ENCODE peak calls at places on chromosomes 7 and 10, in seven cellular contexts. One of them, this sample, is unnamed.

GRCh38 chr10:86348321-86349210 is 18.0 kb downstream of the GRID1 start:
- DNase-seq in cardiac fibroblast: no peak
- DNase-seq in brain microvascular endothelial cell: no peak
- DNase-seq in glutamatergic neuron: peak
- DNase-seq in CD4-positive, alpha-beta T cell: no peak
- DNase-seq in nephron progenitor cell: peak
- DNase-seq in fibroblast of pulmonary artery: peak
- DNase-seq in this sample: no peak

GRCh38 chr10:10330481-10330880 is 687.2 kb upstream of the CELF2 start:
- DNase-seq in cardiac fibroblast: peak
- DNase-seq in brain microvascular endothelial cell: no peak
- DNase-seq in glutamatergic neuron: no peak
- DNase-seq in CD4-positive, alpha-beta T cell: no peak
- DNase-seq in nephron progenitor cell: no peak
- DNase-seq in fibroblast of pulmonary artery: peak
- DNase-seq in this sample: no peak

GRCh38 chr10:119313645-119314044 is 106.3 kb downstream of the GRK5 start:
- DNase-seq in cardiac fibroblast: no peak
- DNase-seq in brain microvascular endothelial cell: no peak
- DNase-seq in glutamatergic neuron: no peak
- DNase-seq in CD4-positive, alpha-beta T cell: no peak
- DNase-seq in nephron progenitor cell: no peak
- DNase-seq in fibroblast of pulmonary artery: no peak
- DNase-seq in this sample: no peak

GRCh38 chr7:613442-614140 is 93.9 kb upstream of the PDGFA start:
- DNase-seq in cardiac fibroblast: no peak
- DNase-seq in brain microvascular endothelial cell: no peak
- DNase-seq in glutamatergic neuron: peak
- DNase-seq in CD4-positive, alpha-beta T cell: no peak
- DNase-seq in nephron progenitor cell: no peak
- DNase-seq in fibroblast of pulmonary artery: no peak
- DNase-seq in this sample: no peak

GRCh38 chr7:27933691-27934565 is 194.0 kb downstream of the TAX1BP1 start:
- DNase-seq in cardiac fibroblast: peak
- DNase-seq in brain microvascular endothelial cell: no peak
- DNase-seq in glutamatergic neuron: no peak
- DNase-seq in CD4-positive, alpha-beta T cell: no peak
- DNase-seq in nephron progenitor cell: no peak
- DNase-seq in fibroblast of pulmonary artery: no peak
- DNase-seq in this sample: no peak

GRCh38 chr7:27764109-27764508 is 24.1 kb downstream of the TAX1BP1 start:
- DNase-seq in cardiac fibroblast: peak
- DNase-seq in brain microvascular endothelial cell: peak
- DNase-seq in glutamatergic neuron: no peak
- DNase-seq in CD4-positive, alpha-beta T cell: no peak
- DNase-seq in nephron progenitor cell: no peak
- DNase-seq in fibroblast of pulmonary artery: peak
- DNase-seq in this sample: no peak

GRCh38 chr10:11145498-11145855 is 127.8 kb downstream of the CELF2 start:
- DNase-seq in cardiac fibroblast: no peak
- DNase-seq in brain microvascular endothelial cell: no peak
- DNase-seq in glutamatergic neuron: no peak
- DNase-seq in CD4-positive, alpha-beta T cell: peak
- DNase-seq in nephron progenitor cell: no peak
- DNase-seq in fibroblast of pulmonary artery: peak
- DNase-seq in this sample: no peak

GRCh38 chr7:99897688-99898357 is 21.0 kb upstream of the OR2AE1 start:
- DNase-seq in cardiac fibroblast: no peak
- DNase-seq in brain microvascular endothelial cell: no peak
- DNase-seq in glutamatergic neuron: no peak
- DNase-seq in CD4-positive, alpha-beta T cell: no peak
- DNase-seq in nephron progenitor cell: no peak
- DNase-seq in fibroblast of pulmonary artery: no peak
- DNase-seq in this sample: no peak

GRCh38 chr7:34761627-34762026 is 103.6 kb downstream of the NPSR1 start:
- DNase-seq in cardiac fibroblast: peak
- DNase-seq in brain microvascular endothelial cell: no peak
- DNase-seq in glutamatergic neuron: no peak
- DNase-seq in CD4-positive, alpha-beta T cell: no peak
- DNase-seq in nephron progenitor cell: no peak
- DNase-seq in fibroblast of pulmonary artery: peak
- DNase-seq in this sample: no peak

GRCh38 chr10:80530251-80530650 is 7.5 kb upstream of the SH2D4B start:
- DNase-seq in cardiac fibroblast: peak
- DNase-seq in brain microvascular endothelial cell: peak
- DNase-seq in glutamatergic neuron: no peak
- DNase-seq in CD4-positive, alpha-beta T cell: peak
- DNase-seq in nephron progenitor cell: no peak
- DNase-seq in fibroblast of pulmonary artery: peak
- DNase-seq in this sample: no peak

GRCh38 chr10:94546616-94547175 is 1.1 kb downstream of the HELLS start:
- DNase-seq in cardiac fibroblast: peak
- DNase-seq in brain microvascular endothelial cell: no peak
- DNase-seq in glutamatergic neuron: no peak
- DNase-seq in CD4-positive, alpha-beta T cell: no peak
- DNase-seq in nephron progenitor cell: no peak
- DNase-seq in fibroblast of pulmonary artery: peak
- DNase-seq in this sample: no peak

GRCh38 chr10:119090026-119090808 is 9.6 kb upstream of the EIF3A start:
- DNase-seq in cardiac fibroblast: no peak
- DNase-seq in brain microvascular endothelial cell: no peak
- DNase-seq in glutamatergic neuron: no peak
- DNase-seq in CD4-positive, alpha-beta T cell: no peak
- DNase-seq in nephron progenitor cell: no peak
- DNase-seq in fibroblast of pulmonary artery: no peak
- DNase-seq in this sample: no peak

GRCh38 chr7:43454936-43455518 is 127.9 kb upstream of the STK17A start:
- DNase-seq in cardiac fibroblast: peak
- DNase-seq in brain microvascular endothelial cell: peak
- DNase-seq in glutamatergic neuron: no peak
- DNase-seq in CD4-positive, alpha-beta T cell: no peak
- DNase-seq in nephron progenitor cell: no peak
- DNase-seq in fibroblast of pulmonary artery: peak
- DNase-seq in this sample: no peak

GRCh38 chr7:13633857-13634256 is 355.6 kb downstream of the ETV1 start:
- DNase-seq in cardiac fibroblast: peak
- DNase-seq in brain microvascular endothelial cell: peak
- DNase-seq in glutamatergic neuron: no peak
- DNase-seq in CD4-positive, alpha-beta T cell: no peak
- DNase-seq in nephron progenitor cell: no peak
- DNase-seq in fibroblast of pulmonary artery: peak
- DNase-seq in this sample: no peak

GRCh38 chr7:51255536-51256243 is 60.9 kb downstream of the COBL start:
- DNase-seq in cardiac fibroblast: no peak
- DNase-seq in brain microvascular endothelial cell: no peak
- DNase-seq in glutamatergic neuron: no peak
- DNase-seq in CD4-positive, alpha-beta T cell: no peak
- DNase-seq in nephron progenitor cell: no peak
- DNase-seq in fibroblast of pulmonary artery: no peak
- DNase-seq in this sample: no peak

GRCh38 chr10:88239212-88239611 is 343.9 kb downstream of the RNLS start:
- DNase-seq in cardiac fibroblast: no peak
- DNase-seq in brain microvascular endothelial cell: no peak
- DNase-seq in glutamatergic neuron: no peak
- DNase-seq in CD4-positive, alpha-beta T cell: no peak
- DNase-seq in nephron progenitor cell: no peak
- DNase-seq in fibroblast of pulmonary artery: no peak
- DNase-seq in this sample: no peak

GRCh38 chr10:10361486-10361885 is 656.2 kb upstream of the CELF2 start:
- DNase-seq in cardiac fibroblast: no peak
- DNase-seq in brain microvascular endothelial cell: no peak
- DNase-seq in glutamatergic neuron: no peak
- DNase-seq in CD4-positive, alpha-beta T cell: no peak
- DNase-seq in nephron progenitor cell: no peak
- DNase-seq in fibroblast of pulmonary artery: no peak
- DNase-seq in this sample: no peak

GRCh38 chr7:87886875-87887274 is 10.6 kb downstream of the DBF4 start:
- DNase-seq in cardiac fibroblast: peak
- DNase-seq in brain microvascular endothelial cell: no peak
- DNase-seq in glutamatergic neuron: no peak
- DNase-seq in CD4-positive, alpha-beta T cell: no peak
- DNase-seq in nephron progenitor cell: no peak
- DNase-seq in fibroblast of pulmonary artery: peak
- DNase-seq in this sample: no peak
- TF ChIP-seq CTCF in cardiac fibroblast: peak
- TF ChIP-seq CTCF in brain microvascular endothelial cell: no peak
- TF ChIP-seq CTCF in glutamatergic neuron: peak
- TF ChIP-seq CTCF in CD4-positive, alpha-beta T cell: peak
- TF ChIP-seq CTCF in nephron progenitor cell: peak
- TF ChIP-seq CTCF in fibroblast of pulmonary artery: peak
- TF ChIP-seq CTCF in this sample: peak

GRCh38 chr10:63157845-63158624 is 24.9 kb downstream of the NRBF2 start:
- DNase-seq in cardiac fibroblast: peak
- DNase-seq in brain microvascular endothelial cell: peak
- DNase-seq in glutamatergic neuron: no peak
- DNase-seq in CD4-positive, alpha-beta T cell: peak
- DNase-seq in nephron progenitor cell: peak
- DNase-seq in fibroblast of pulmonary artery: peak
- DNase-seq in this sample: peak
- TF ChIP-seq CTCF in cardiac fibroblast: peak
- TF ChIP-seq CTCF in brain microvascular endothelial cell: peak
- TF ChIP-seq CTCF in glutamatergic neuron: peak
- TF ChIP-seq CTCF in CD4-positive, alpha-beta T cell: peak
- TF ChIP-seq CTCF in nephron progenitor cell: peak
- TF ChIP-seq CTCF in fibroblast of pulmonary artery: peak
- TF ChIP-seq CTCF in this sample: peak

GRCh38 chr10:22597142-22597541 is 117.2 kb downstream of the PIP4K2A start:
- DNase-seq in cardiac fibroblast: peak
- DNase-seq in brain microvascular endothelial cell: peak
- DNase-seq in glutamatergic neuron: no peak
- DNase-seq in CD4-positive, alpha-beta T cell: no peak
- DNase-seq in nephron progenitor cell: no peak
- DNase-seq in fibroblast of pulmonary artery: peak
- DNase-seq in this sample: no peak
- TF ChIP-seq CTCF in cardiac fibroblast: no peak
- TF ChIP-seq CTCF in brain microvascular endothelial cell: no peak
- TF ChIP-seq CTCF in glutamatergic neuron: no peak
- TF ChIP-seq CTCF in CD4-positive, alpha-beta T cell: no peak
- TF ChIP-seq CTCF in nephron progenitor cell: no peak
- TF ChIP-seq CTCF in fibroblast of pulmonary artery: no peak
- TF ChIP-seq CTCF in this sample: no peak

DNA sequence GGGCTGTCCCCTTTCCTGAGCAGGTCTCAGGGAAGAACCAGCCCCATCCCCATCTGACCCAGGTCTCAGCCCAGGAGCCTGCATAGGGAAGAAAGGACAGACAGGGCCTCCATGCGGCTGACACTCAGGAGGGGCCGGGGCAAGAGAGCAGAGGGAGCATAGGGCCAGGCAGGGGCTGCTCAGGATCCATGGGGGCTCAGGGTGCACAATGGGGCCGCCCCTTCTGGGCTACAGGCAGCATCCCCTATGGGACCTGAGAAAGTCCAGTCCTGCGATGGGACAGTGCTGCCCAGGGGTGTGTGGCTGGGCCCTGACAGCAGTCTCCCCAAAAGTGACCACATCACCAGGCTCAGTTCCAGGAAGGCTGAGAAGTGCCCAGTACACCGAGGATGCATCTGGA is 32.7 kb upstream of the ZNF735 start:
- DNase-seq in cardiac fibroblast: no peak
- DNase-seq in brain microvascular endothelial cell: no peak
- DNase-seq in glutamatergic neuron: no peak
- DNase-seq in CD4-positive, alpha-beta T cell: no peak
- DNase-seq in nephron progenitor cell: no peak
- DNase-seq in fibroblast of pulmonary artery: no peak
- DNase-seq in this sample: no peak
- TF ChIP-seq CTCF in cardiac fibroblast: no peak
- TF ChIP-seq CTCF in brain microvascular endothelial cell: no peak
- TF ChIP-seq CTCF in glutamatergic neuron: no peak
- TF ChIP-seq CTCF in CD4-positive, alpha-beta T cell: no peak
- TF ChIP-seq CTCF in nephron progenitor cell: no peak
- TF ChIP-seq CTCF in fibroblast of pulmonary artery: no peak
- TF ChIP-seq CTCF in this sample: no peak

GRCh38 chr7:114405427-114405826 is 9.2 kb upstream of the FOXP2 start:
- DNase-seq in cardiac fibroblast: no peak
- DNase-seq in brain microvascular endothelial cell: no peak
- DNase-seq in glutamatergic neuron: no peak
- DNase-seq in CD4-positive, alpha-beta T cell: no peak
- DNase-seq in nephron progenitor cell: no peak
- DNase-seq in fibroblast of pulmonary artery: peak
- DNase-seq in this sample: no peak
- TF ChIP-seq CTCF in cardiac fibroblast: peak
- TF ChIP-seq CTCF in brain microvascular endothelial cell: peak
- TF ChIP-seq CTCF in glutamatergic neuron: peak
- TF ChIP-seq CTCF in CD4-positive, alpha-beta T cell: no peak
- TF ChIP-seq CTCF in nephron progenitor cell: peak
- TF ChIP-seq CTCF in fibroblast of pulmonary artery: peak
- TF ChIP-seq CTCF in this sample: peak

GRCh38 chr7:110894111-110894510 is 196.8 kb upstream of the LRRN3 start:
- DNase-seq in cardiac fibroblast: no peak
- DNase-seq in brain microvascular endothelial cell: no peak
- DNase-seq in glutamatergic neuron: no peak
- DNase-seq in CD4-positive, alpha-beta T cell: no peak
- DNase-seq in nephron progenitor cell: no peak
- DNase-seq in fibroblast of pulmonary artery: no peak
- DNase-seq in this sample: no peak

GRCh38 chr7:110889363-110889762 is 201.6 kb upstream of the LRRN3 start:
- DNase-seq in cardiac fibroblast: no peak
- DNase-seq in brain microvascular endothelial cell: no peak
- DNase-seq in glutamatergic neuron: no peak
- DNase-seq in CD4-positive, alpha-beta T cell: no peak
- DNase-seq in nephron progenitor cell: peak
- DNase-seq in fibroblast of pulmonary artery: no peak
- DNase-seq in this sample: no peak

DNA sequence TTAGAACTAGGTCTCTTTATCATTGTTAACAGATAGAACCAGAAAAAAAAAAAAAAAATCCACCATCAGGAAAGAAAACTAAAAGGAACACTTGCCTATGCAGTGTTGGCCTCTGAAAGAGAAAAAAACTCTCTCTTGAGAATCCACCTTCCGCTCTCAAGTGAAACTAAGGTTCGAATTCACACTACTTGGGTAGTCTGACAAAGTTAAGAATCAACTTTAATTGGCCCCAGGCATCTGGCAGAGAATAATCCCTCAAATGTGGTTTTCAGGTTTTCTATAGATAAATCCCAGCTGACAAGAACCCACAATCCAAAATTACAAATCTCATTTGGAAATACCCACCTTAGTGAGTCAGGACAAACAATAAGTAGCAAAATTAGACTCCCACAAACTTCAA is 199.7 kb upstream of the LRRN3 start:
- DNase-seq in cardiac fibroblast: no peak
- DNase-seq in brain microvascular endothelial cell: no peak
- DNase-seq in glutamatergic neuron: no peak
- DNase-seq in CD4-positive, alpha-beta T cell: no peak
- DNase-seq in nephron progenitor cell: no peak
- DNase-seq in fibroblast of pulmonary artery: no peak
- DNase-seq in this sample: no peak
- TF ChIP-seq CTCF in cardiac fibroblast: no peak
- TF ChIP-seq CTCF in brain microvascular endothelial cell: no peak
- TF ChIP-seq CTCF in glutamatergic neuron: no peak
- TF ChIP-seq CTCF in CD4-positive, alpha-beta T cell: no peak
- TF ChIP-seq CTCF in nephron progenitor cell: no peak
- TF ChIP-seq CTCF in fibroblast of pulmonary artery: no peak
- TF ChIP-seq CTCF in this sample: no peak

This sample was measured in D721Med.